ENCODE peak calls at places on chromosomes 1 and 21, in nine cellular contexts. F, J, U, L, G, I, N, X and P are unnamed samples.

GRCh38 chr1:202101182-202101581 is 21.5 kb upstream of the GPR37L1 start:
- DNase-seq in F (no peak), J (no peak), U (no peak), L (no peak), G (peak; percentile 67), I (no peak), N (no peak), X (no peak), P (no peak)

GRCh38 chr1:19300211-19300610 is 11.6 kb upstream of the AKR7A3 start:
- DNase-seq in F (no peak), J (no peak), U (no peak), L (no peak), G (no peak), I (no peak), N (no peak), X (no peak), P (no peak)

GRCh38 chr1:206503591-206504362 is 3.6 kb upstream of the RASSF5 start:
- DNase-seq in F (peak; percentile 13), J (peak; percentile 100), U (peak; percentile 76), L (peak; percentile 98), G (no peak), I (peak; percentile 100), N (no peak), X (no peak), P (peak; percentile 46)

GRCh38 chr1:101112051-101112770 is 86.6 kb upstream of the DPH5 start:
- DNase-seq in F (peak; percentile 71), J (no peak), U (no peak), L (no peak), G (no peak), I (no peak), N (peak; percentile 38), X (peak; percentile 73), P (peak; percentile 27)

GRCh38 chr1:145963218-145964019 is 956 bp downstream of the ANKRD34A start:
- DNase-seq in F (no peak), J (peak; percentile 83), U (peak; percentile 51), L (peak; percentile 89), G (no peak), I (peak; percentile 65), N (no peak), X (no peak), P (peak; percentile 43)

GRCh38 chr1:100265562-100265930 is 470 bp upstream of the RTCA start:
- DNase-seq in F (no peak), J (peak; percentile 36), U (no peak), L (no peak), G (no peak), I (peak; percentile 30), N (no peak), X (peak; percentile 7), P (no peak)

GRCh38 chr1:119220980-119221379 is 80.5 kb upstream of the WARS2 start:
- DNase-seq in F (no peak), J (no peak), U (no peak), L (peak; percentile 60), G (no peak), I (peak; percentile 83), N (no peak), X (no peak), P (no peak)

GRCh38 chr1:172180886-172181285 is 239.6 kb upstream of the C1orf105 start:
- DNase-seq in F (peak; percentile 14), J (no peak), U (peak; percentile 28), L (peak; percentile 62), G (no peak), I (peak; percentile 71), N (no peak), X (peak; percentile 10), P (peak; percentile 70)

GRCh38 chr1:180988221-180988826 is 34.3 kb downstream of the STX6 start:
- DNase-seq in F (no peak), J (no peak), U (no peak), L (no peak), G (peak; percentile 80), I (no peak), N (no peak), X (no peak), P (peak; percentile 66)

GRCh38 chr1:20496241-20496661 is 10.2 kb upstream of the CAMK2N1 start:
- DNase-seq in F (no peak), J (peak; percentile 98), U (peak; percentile 65), L (peak; percentile 78), G (no peak), I (peak; percentile 84), N (no peak), X (no peak), P (no peak)

GRCh38 chr1:246724001-246724724 is at the start of gene SCCPDH:
- DNase-seq in F (peak; percentile 70), J (peak; percentile 76), U (peak; percentile 50), L (peak; percentile 72), G (peak; percentile 79), I (peak; percentile 54), N (peak; percentile 24), X (peak; percentile 22), P (peak; percentile 57)

GRCh38 chr21:37784591-37785318 is 131.5 kb downstream of the KCNJ6 start:
- DNase-seq in F (no peak), J (no peak), U (no peak), L (peak; percentile 58), G (no peak), I (no peak), N (no peak), X (no peak), P (no peak)

GRCh38 chr1:153818876-153819275 is 43.7 kb downstream of the SLC27A3 start:
- DNase-seq in F (no peak), J (no peak), U (no peak), L (no peak), G (no peak), I (no peak), N (no peak), X (no peak), P (no peak)

GRCh38 chr1:217134857-217135568 is 411.8 kb upstream of the ESRRG start:
- DNase-seq in F (no peak), J (peak; percentile 38), U (no peak), L (no peak), G (peak; percentile 83), I (peak; percentile 5), N (no peak), X (no peak), P (no peak)

GRCh38 chr1:70314706-70315304 is 39.7 kb downstream of the ANKRD13C start:
- DNase-seq in F (no peak), J (no peak), U (no peak), L (no peak), G (no peak), I (no peak), N (no peak), X (no peak), P (peak; percentile 53)

GRCh38 chr1:53463961-53464899 is 5.0 kb downstream of the DMRTB1 start:
- DNase-seq in F (no peak), J (no peak), U (no peak), L (no peak), G (no peak), I (no peak), N (no peak), X (no peak), P (no peak)

GRCh38 chr1:24362982-24363614 is 43.9 kb downstream of the GRHL3 start:
- DNase-seq in F (no peak), J (peak; percentile 76), U (no peak), L (peak; percentile 90), G (no peak), I (peak; percentile 99), N (no peak), X (no peak), P (peak; percentile 30)

GRCh38 chr1:242524571-242525359 is at the start of gene PLD5:
- DNase-seq in F (no peak), J (no peak), U (no peak), L (no peak), G (peak; percentile 17), I (no peak), N (no peak), X (no peak), P (peak; percentile 10)

GRCh38 chr1:170586321-170586855 is 54.4 kb downstream of the GORAB start:
- DNase-seq in F (no peak), J (no peak), U (no peak), L (peak; percentile 61), G (no peak), I (peak; percentile 63), N (no peak), X (no peak), P (no peak)

GRCh38 chr1:116910379-116911165 is 856 bp downstream of the PTGFRN start:
- DNase-seq in F (peak; percentile 33), J (peak; percentile 51), U (peak; percentile 28), L (peak; percentile 29), G (no peak), I (no peak), N (peak; percentile 6), X (peak; percentile 9), P (no peak)

GRCh38 chr1:26122988-26123973 is 11.7 kb downstream of the PDIK1L start:
- DNase-seq in F (no peak), J (peak; percentile 78), U (peak; percentile 73), L (peak; percentile 37), G (no peak), I (peak; percentile 77), N (no peak), X (no peak), P (no peak)

GRCh38 chr1:84919461-84919970 is 26.5 kb upstream of the LPAR3 start:
- DNase-seq in F (no peak), J (no peak), U (no peak), L (no peak), G (no peak), I (no peak), N (no peak), X (no peak), P (peak; percentile 3)

GRCh38 chr1:160539896-160540858 is 17.1 kb upstream of the SLAMF6 start:
- DNase-seq in F (peak; percentile 43), J (no peak), U (peak; percentile 48), L (no peak), G (no peak), I (no peak), N (no peak), X (peak; percentile 38), P (peak; percentile 38)

GRCh38 chr1:188224263-188224662 is 1395.5 kb downstream of the PLA2G4A start:
- DNase-seq in F (no peak), J (no peak), U (no peak), L (no peak), G (no peak), I (no peak), N (no peak), X (no peak), P (no peak)

GRCh38 chr1:92442351-92442750 is 44.4 kb downstream of the GFI1 start:
- DNase-seq in F (no peak), J (no peak), U (no peak), L (no peak), G (no peak), I (no peak), N (no peak), X (no peak), P (no peak)

GRCh38 chr1:94739521-94740061 is 80.6 kb upstream of the SLC44A3 start:
- DNase-seq in F (no peak), J (peak; percentile 76), U (no peak), L (peak; percentile 98), G (no peak), I (peak; percentile 99), N (no peak), X (no peak), P (no peak)